ENCODE peak calls at places on chromosome 11, in five cellular contexts. One of them, this sample, is unnamed.

GRCh38 chr11:122898799-122899198 is 16.2 kb downstream of the JHY start:
- DNase-seq in kidney: no peak
- DNase-seq in astrocyte: no peak
- DNase-seq in CD4-positive, alpha-beta memory T cell: no peak
- DNase-seq in aorta: no peak
- DNase-seq in this sample: no peak

GRCh38 chr11:12746593-12747097 is 72.4 kb downstream of the TEAD1 start:
- DNase-seq in kidney: peak; percentile 91
- DNase-seq in astrocyte: peak; percentile 92
- DNase-seq in CD4-positive, alpha-beta memory T cell: no peak
- DNase-seq in aorta: peak; percentile 82
- DNase-seq in this sample: peak; percentile 56

GRCh38 chr11:67648140-67648795 is 2.3 kb downstream of the ACY3 start:
- DNase-seq in kidney: no peak
- DNase-seq in astrocyte: no peak
- DNase-seq in CD4-positive, alpha-beta memory T cell: peak; percentile 56
- DNase-seq in aorta: peak; percentile 69
- DNase-seq in this sample: no peak

GRCh38 chr11:111663820-111664219 is 61.6 kb downstream of the SIK2 start:
- DNase-seq in kidney: no peak
- DNase-seq in astrocyte: peak; percentile 15
- DNase-seq in CD4-positive, alpha-beta memory T cell: no peak
- DNase-seq in aorta: no peak
- DNase-seq in this sample: no peak

GRCh38 chr11:102810943-102811528 is 13.1 kb upstream of the MMP1 start:
- DNase-seq in kidney: no peak
- DNase-seq in astrocyte: no peak
- DNase-seq in CD4-positive, alpha-beta memory T cell: no peak
- DNase-seq in aorta: no peak
- DNase-seq in this sample: no peak

GRCh38 chr11:126354631-126355323 is 709 bp upstream of the ST3GAL4 start:
- DNase-seq in kidney: no peak
- DNase-seq in astrocyte: no peak
- DNase-seq in CD4-positive, alpha-beta memory T cell: no peak
- DNase-seq in aorta: peak; percentile 51
- DNase-seq in this sample: no peak

GRCh38 chr11:95725169-95725568 is 64.4 kb downstream of the FAM76B start:
- DNase-seq in kidney: no peak
- DNase-seq in astrocyte: no peak
- DNase-seq in CD4-positive, alpha-beta memory T cell: no peak
- DNase-seq in aorta: no peak
- DNase-seq in this sample: no peak

GRCh38 chr11:105701098-105701497 is 91.2 kb downstream of the GRIA4 start:
- DNase-seq in kidney: no peak
- DNase-seq in astrocyte: no peak
- DNase-seq in CD4-positive, alpha-beta memory T cell: no peak
- DNase-seq in aorta: no peak
- DNase-seq in this sample: no peak

GRCh38 chr11:19436932-19437331 is 196.2 kb upstream of the E2F8 start:
- DNase-seq in kidney: no peak
- DNase-seq in astrocyte: no peak
- DNase-seq in CD4-positive, alpha-beta memory T cell: no peak
- DNase-seq in aorta: no peak
- DNase-seq in this sample: no peak

GRCh38 chr11:8229299-8230177 is 34.1 kb downstream of the LMO1 start:
- DNase-seq in kidney: no peak
- DNase-seq in astrocyte: peak; percentile 20
- DNase-seq in CD4-positive, alpha-beta memory T cell: no peak
- DNase-seq in aorta: no peak
- DNase-seq in this sample: peak; percentile 41

GRCh38 chr11:75388386-75389275 is 10.7 kb upstream of the RPS3 start:
- DNase-seq in kidney: peak; percentile 82
- DNase-seq in astrocyte: peak; percentile 46
- DNase-seq in CD4-positive, alpha-beta memory T cell: peak; percentile 76
- DNase-seq in aorta: peak; percentile 88
- DNase-seq in this sample: peak; percentile 77

GRCh38 chr11:30786392-30787120 is 200.4 kb upstream of the MPPED2 start:
- DNase-seq in kidney: no peak
- DNase-seq in astrocyte: peak; percentile 14
- DNase-seq in CD4-positive, alpha-beta memory T cell: no peak
- DNase-seq in aorta: no peak
- DNase-seq in this sample: no peak

GRCh38 chr11:107157809-107158187 is 139.5 kb upstream of the GUCY1A2 start:
- DNase-seq in kidney: no peak
- DNase-seq in astrocyte: peak; percentile 52
- DNase-seq in CD4-positive, alpha-beta memory T cell: no peak
- DNase-seq in aorta: no peak
- DNase-seq in this sample: no peak

GRCh38 chr11:47595967-47596366 is 1.8 kb upstream of the C1QTNF4 start:
- DNase-seq in kidney: no peak
- DNase-seq in astrocyte: no peak
- DNase-seq in CD4-positive, alpha-beta memory T cell: no peak
- DNase-seq in aorta: no peak
- DNase-seq in this sample: no peak

GRCh38 chr11:18802381-18803257 is 11.0 kb upstream of the PTPN5 start:
- DNase-seq in kidney: no peak
- DNase-seq in astrocyte: peak; percentile 52
- DNase-seq in CD4-positive, alpha-beta memory T cell: peak; percentile 43
- DNase-seq in aorta: no peak
- DNase-seq in this sample: no peak

GRCh38 chr11:12090061-12090572 is 20.3 kb upstream of the MICAL2 start:
- DNase-seq in kidney: no peak
- DNase-seq in astrocyte: peak; percentile 67
- DNase-seq in CD4-positive, alpha-beta memory T cell: no peak
- DNase-seq in aorta: no peak
- DNase-seq in this sample: peak; percentile 54

GRCh38 chr11:47106839-47107520 is 69.7 kb downstream of the ARFGAP2 start:
- DNase-seq in kidney: no peak
- DNase-seq in astrocyte: no peak
- DNase-seq in CD4-positive, alpha-beta memory T cell: no peak
- DNase-seq in aorta: no peak
- DNase-seq in this sample: no peak

GRCh38 chr11:67261942-67262681 is 4.2 kb upstream of the GRK2 start:
- DNase-seq in kidney: peak; percentile 65
- DNase-seq in astrocyte: no peak
- DNase-seq in CD4-positive, alpha-beta memory T cell: no peak
- DNase-seq in aorta: peak; percentile 74
- DNase-seq in this sample: no peak

GRCh38 chr11:29135504-29135903 is 881.3 kb downstream of the KCNA4 start:
- DNase-seq in kidney: no peak
- DNase-seq in astrocyte: peak; percentile 88
- DNase-seq in CD4-positive, alpha-beta memory T cell: no peak
- DNase-seq in aorta: no peak
- DNase-seq in this sample: no peak

GRCh38 chr11:79062814-79063762 is 377.7 kb downstream of the TENM4 start:
- DNase-seq in kidney: no peak
- DNase-seq in astrocyte: no peak
- DNase-seq in CD4-positive, alpha-beta memory T cell: no peak
- DNase-seq in aorta: no peak
- DNase-seq in this sample: no peak

GRCh38 chr11:26344647-26345046 is 12.7 kb downstream of the ANO3 start:
- DNase-seq in kidney: no peak
- DNase-seq in astrocyte: peak; percentile 4
- DNase-seq in CD4-positive, alpha-beta memory T cell: no peak
- DNase-seq in aorta: no peak
- DNase-seq in this sample: no peak

GRCh38 chr11:1335264-1335810 is 25.9 kb upstream of the TOLLIP start:
- DNase-seq in kidney: no peak
- DNase-seq in astrocyte: no peak
- DNase-seq in CD4-positive, alpha-beta memory T cell: no peak
- DNase-seq in aorta: no peak
- DNase-seq in this sample: no peak

GRCh38 chr11:1338201-1339065 is 29.0 kb upstream of the TOLLIP start:
- DNase-seq in kidney: no peak
- DNase-seq in astrocyte: no peak
- DNase-seq in CD4-positive, alpha-beta memory T cell: peak; percentile 24
- DNase-seq in aorta: no peak
- DNase-seq in this sample: no peak

GRCh38 chr11:1335811-1336761 is 26.7 kb upstream of the TOLLIP start:
- DNase-seq in kidney: peak; percentile 89
- DNase-seq in astrocyte: peak; percentile 43
- DNase-seq in CD4-positive, alpha-beta memory T cell: peak; percentile 55
- DNase-seq in aorta: peak; percentile 88
- DNase-seq in this sample: peak; percentile 79

GRCh38 chr11:1337647-1338007 is 28.2 kb upstream of the TOLLIP start:
- DNase-seq in kidney: no peak
- DNase-seq in astrocyte: no peak
- DNase-seq in CD4-positive, alpha-beta memory T cell: no peak
- DNase-seq in aorta: no peak
- DNase-seq in this sample: no peak

DNA sequence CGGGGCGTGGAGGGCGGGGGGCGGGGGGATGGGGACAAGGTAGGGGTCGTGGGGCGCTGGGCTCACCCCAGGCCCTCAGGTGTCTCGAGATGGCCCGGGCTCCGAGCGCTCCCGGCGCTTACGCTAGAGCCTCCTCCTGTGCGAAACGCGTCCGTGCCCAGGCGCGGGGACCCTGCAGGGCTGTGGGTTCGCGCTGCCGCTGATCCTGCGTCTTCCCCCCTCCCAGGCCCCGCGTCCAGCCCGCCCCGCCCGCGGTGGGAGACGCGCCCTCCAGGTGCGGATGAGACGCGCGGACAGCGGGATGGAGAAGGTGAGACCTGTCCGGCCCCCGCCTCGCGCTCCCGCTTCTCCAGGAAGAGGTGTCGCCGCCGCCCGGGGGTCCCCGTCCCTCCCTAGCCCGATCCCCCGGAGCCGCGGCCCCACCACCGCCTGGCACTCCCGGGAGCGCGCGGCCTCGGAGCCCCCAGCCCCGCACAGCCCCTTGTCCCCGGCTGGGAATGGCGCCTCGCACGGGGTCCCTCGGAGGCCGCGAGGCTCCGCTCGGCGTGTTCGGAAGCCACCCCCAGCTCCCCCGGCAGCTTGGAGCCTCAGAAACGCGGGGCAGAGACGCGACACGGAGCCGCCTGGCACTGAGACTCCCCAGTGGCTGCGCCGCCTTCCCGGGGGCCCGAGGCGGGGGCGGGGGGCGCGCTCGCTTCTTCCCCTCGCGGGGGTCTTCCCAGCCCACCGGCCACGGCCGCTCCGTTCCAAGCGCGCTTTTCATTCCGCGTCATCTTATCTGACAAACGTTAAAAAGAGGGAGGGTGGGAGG is 27.6 kb upstream of the TOLLIP start:
- DNase-seq in kidney: peak; percentile 89
- DNase-seq in astrocyte: no peak
- DNase-seq in CD4-positive, alpha-beta memory T cell: peak; percentile 56
- DNase-seq in aorta: peak; percentile 87
- DNase-seq in this sample: peak; percentile 79
- H3K4me3 ChIP-seq in kidney: no peak overlapping the region
- H3K4me3 ChIP-seq in astrocyte: no peak overlapping the region
- H3K4me3 ChIP-seq in CD4-positive, alpha-beta memory T cell: no peak overlapping the region
- H3K4me3 ChIP-seq in aorta: no peak overlapping the region
- H3K4me3 ChIP-seq in this sample: peak overlapping the region; percentile 34

DNA sequence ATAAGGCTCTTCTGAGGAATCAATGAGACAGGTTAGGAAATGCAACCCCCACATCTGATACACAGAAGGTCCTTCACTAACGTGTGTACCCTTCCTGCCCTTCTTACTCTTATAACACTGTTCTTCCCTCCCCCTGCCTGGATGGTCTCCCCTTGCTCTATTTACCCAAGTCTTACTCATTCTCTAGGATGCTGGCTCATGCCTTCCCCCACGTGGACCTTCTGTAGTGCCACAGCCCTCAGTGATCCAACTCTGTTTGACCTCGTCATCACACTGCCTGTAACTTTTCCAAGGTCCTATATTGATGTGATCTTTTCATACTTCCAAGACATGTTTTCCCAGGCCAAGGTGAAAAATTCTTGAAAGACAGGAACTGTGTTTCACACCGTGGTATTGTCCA is 79.8 kb downstream of the C11orf58 start:
- DNase-seq in kidney: no peak
- DNase-seq in astrocyte: peak; percentile 8
- DNase-seq in CD4-positive, alpha-beta memory T cell: no peak
- DNase-seq in aorta: no peak
- DNase-seq in this sample: no peak
- H3K9me3 ChIP-seq in kidney: no peaks in the 10 kb centered on the region
- H3K9me3 ChIP-seq in astrocyte: no peaks in the 10 kb centered on the region
- H3K9me3 ChIP-seq in CD4-positive, alpha-beta memory T cell: no peaks in the 10 kb centered on the region
- H3K9me3 ChIP-seq in aorta: no peaks in the 10 kb centered on the region
- H3K9me3 ChIP-seq in this sample: no peaks in the 10 kb centered on the region

GRCh38 chr11:44030996-44031395 is 16.8 kb upstream of the ACCSL start:
- DNase-seq in kidney: no peak
- DNase-seq in astrocyte: no peak
- DNase-seq in CD4-positive, alpha-beta memory T cell: no peak
- DNase-seq in aorta: no peak
- DNase-seq in this sample: no peak

GRCh38 chr11:44033856-44034255 is 13.9 kb upstream of the ACCSL start:
- DNase-seq in kidney: no peak
- DNase-seq in astrocyte: no peak
- DNase-seq in CD4-positive, alpha-beta memory T cell: no peak
- DNase-seq in aorta: no peak
- DNase-seq in this sample: no peak

GRCh38 chr11:44033411-44033850 is 14.3 kb upstream of the ACCSL start:
- DNase-seq in kidney: no peak
- DNase-seq in astrocyte: no peak
- DNase-seq in CD4-positive, alpha-beta memory T cell: no peak
- DNase-seq in aorta: no peak
- DNase-seq in this sample: no peak

GRCh38 chr11:44031549-44031948 is 16.2 kb upstream of the ACCSL start:
- DNase-seq in kidney: no peak
- DNase-seq in astrocyte: no peak
- DNase-seq in CD4-positive, alpha-beta memory T cell: no peak
- DNase-seq in aorta: no peak
- DNase-seq in this sample: no peak

GRCh38 chr11:44032304-44033085 is 15.3 kb upstream of the ACCSL start:
- DNase-seq in kidney: peak; percentile 81
- DNase-seq in astrocyte: peak; percentile 84
- DNase-seq in CD4-positive, alpha-beta memory T cell: no peak
- DNase-seq in aorta: peak; percentile 88
- DNase-seq in this sample: peak; percentile 75
- H3K4me1 ChIP-seq in kidney: no peaks in the 10 kb centered on the region
- H3K4me1 ChIP-seq in astrocyte: peaks cover 17% of the 10 kb centered on the region
- H3K4me1 ChIP-seq in CD4-positive, alpha-beta memory T cell: no peaks in the 10 kb centered on the region
- H3K4me1 ChIP-seq in aorta: peaks cover 5% of the 10 kb centered on the region
- H3K4me1 ChIP-seq in this sample: peaks cover 48% of the 10 kb centered on the region

DNA sequence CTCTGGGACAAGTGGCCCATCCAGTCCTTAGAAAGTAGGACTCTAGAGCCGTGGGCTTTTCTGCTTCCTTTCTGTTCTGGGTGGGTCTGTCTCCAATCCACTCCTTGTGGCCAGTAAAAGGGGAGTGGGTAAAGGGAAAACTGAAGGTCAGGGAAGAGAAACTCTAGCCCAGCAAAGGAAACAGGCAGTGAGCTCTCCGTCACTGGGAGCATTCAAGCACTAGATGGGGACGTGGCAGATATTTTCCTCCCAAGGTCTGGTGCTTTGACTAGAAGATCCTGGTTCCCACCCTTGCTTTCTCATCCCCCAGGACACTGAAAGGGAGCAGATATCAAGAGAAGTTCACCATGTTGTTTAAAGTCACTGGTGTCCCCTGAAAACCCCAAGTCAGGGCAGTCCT is 42.2 kb downstream of the MACROD1 start:
- DNase-seq in kidney: no peak
- DNase-seq in astrocyte: no peak
- DNase-seq in CD4-positive, alpha-beta memory T cell: no peak
- DNase-seq in aorta: no peak
- DNase-seq in this sample: no peak
- H3K4me3 ChIP-seq in kidney: no peak overlapping the region
- H3K4me3 ChIP-seq in astrocyte: no peak overlapping the region
- H3K4me3 ChIP-seq in CD4-positive, alpha-beta memory T cell: no peak overlapping the region
- H3K4me3 ChIP-seq in aorta: no peak overlapping the region
- H3K4me3 ChIP-seq in this sample: no peak overlapping the region

This sample was measured in lower lobe of right lung.